ENCODE peak calls at places on chromosomes 6 and 20, in seven cellular contexts. One of them, this sample, is unnamed.

GRCh38 chr6:26264547-26264946 is 100.5 kb upstream of the BTN3A2 start:
- DNase-seq in tibial nerve: no peak
- DNase-seq in osteocyte: no peak
- DNase-seq in fibroblast of lung: no peak
- DNase-seq in choroid plexus epithelial cell: no peak
- DNase-seq in AG10803: no peak
- DNase-seq in GM13977: no peak
- DNase-seq in this sample: no peak

GRCh38 chr6:135962731-135963130 is 111.2 kb downstream of the PDE7B start:
- DNase-seq in tibial nerve: no peak
- DNase-seq in GM13977: no peak
- DNase-seq in osteocyte: no peak
- DNase-seq in fibroblast of lung: peak
- DNase-seq in AG10803: peak
- DNase-seq in choroid plexus epithelial cell: peak
- DNase-seq in this sample: no peak

GRCh38 chr20:61185841-61186601 is 66.0 kb upstream of the CDH4 start:
- DNase-seq in fibroblast of lung: peak
- DNase-seq in osteocyte: peak
- DNase-seq in AG10803: peak
- DNase-seq in tibial nerve: no peak
- DNase-seq in GM13977: no peak
- DNase-seq in choroid plexus epithelial cell: peak
- DNase-seq in this sample: no peak

GRCh38 chr20:9160760-9161159 is 91.9 kb downstream of the PLCB4 start:
- DNase-seq in AG10803: peak
- DNase-seq in GM13977: no peak
- DNase-seq in osteocyte: no peak
- DNase-seq in tibial nerve: no peak
- DNase-seq in choroid plexus epithelial cell: no peak
- DNase-seq in fibroblast of lung: no peak
- DNase-seq in this sample: no peak

GRCh38 chr20:50478162-50479036 is 31.8 kb upstream of the PTPN1 start:
- DNase-seq in GM13977: peak
- DNase-seq in fibroblast of lung: peak
- DNase-seq in AG10803: peak
- DNase-seq in choroid plexus epithelial cell: peak
- DNase-seq in tibial nerve: no peak
- DNase-seq in osteocyte: peak
- DNase-seq in this sample: peak

GRCh38 chr6:13427838-13428527 is 59.4 kb downstream of the GFOD1 start:
- DNase-seq in osteocyte: no peak
- DNase-seq in AG10803: no peak
- DNase-seq in choroid plexus epithelial cell: no peak
- DNase-seq in tibial nerve: no peak
- DNase-seq in fibroblast of lung: no peak
- DNase-seq in GM13977: peak
- DNase-seq in this sample: peak

GRCh38 chr6:40725390-40725789 is 138.2 kb upstream of the LRFN2 start:
- DNase-seq in osteocyte: no peak
- DNase-seq in choroid plexus epithelial cell: no peak
- DNase-seq in AG10803: no peak
- DNase-seq in fibroblast of lung: no peak
- DNase-seq in tibial nerve: no peak
- DNase-seq in GM13977: no peak
- DNase-seq in this sample: no peak

GRCh38 chr20:56750430-56750829 is 121.3 kb downstream of the TFAP2C start:
- DNase-seq in choroid plexus epithelial cell: peak
- DNase-seq in osteocyte: no peak
- DNase-seq in AG10803: no peak
- DNase-seq in fibroblast of lung: no peak
- DNase-seq in tibial nerve: no peak
- DNase-seq in GM13977: no peak
- DNase-seq in this sample: no peak

GRCh38 chr6:46500382-46500781 is 9.1 kb upstream of the RCAN2 start:
- DNase-seq in tibial nerve: no peak
- DNase-seq in AG10803: no peak
- DNase-seq in fibroblast of lung: no peak
- DNase-seq in GM13977: no peak
- DNase-seq in osteocyte: no peak
- DNase-seq in choroid plexus epithelial cell: no peak
- DNase-seq in this sample: no peak

GRCh38 chr6:137762168-137763090 is 104.6 kb upstream of the TNFAIP3 start:
- DNase-seq in osteocyte: no peak
- DNase-seq in tibial nerve: no peak
- DNase-seq in choroid plexus epithelial cell: no peak
- DNase-seq in fibroblast of lung: no peak
- DNase-seq in AG10803: no peak
- DNase-seq in GM13977: no peak
- DNase-seq in this sample: no peak

DNA sequence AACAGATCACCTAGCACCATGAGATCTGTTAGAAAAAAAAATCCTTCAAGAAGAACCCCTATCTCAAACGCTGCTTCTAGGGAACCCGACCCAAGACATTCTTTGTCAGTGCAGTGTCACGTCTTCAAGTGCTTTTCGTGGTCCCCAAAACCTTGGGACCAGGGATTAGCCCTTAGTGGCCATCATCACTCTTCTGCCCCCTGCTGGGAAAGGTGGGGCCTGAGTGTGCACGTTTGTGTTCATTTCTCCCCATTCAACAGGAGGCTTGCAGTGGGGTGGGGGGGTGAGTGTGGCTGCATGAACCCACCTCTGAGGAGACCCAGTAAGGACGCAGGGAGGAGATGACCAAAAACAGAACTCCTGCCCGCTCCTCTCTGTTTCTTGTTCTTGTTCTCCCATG is 218.2 kb upstream of the RNF24 start:
- DNase-seq in choroid plexus epithelial cell: no peak
- DNase-seq in GM13977: no peak
- DNase-seq in AG10803: no peak
- DNase-seq in tibial nerve: no peak
- DNase-seq in osteocyte: no peak
- DNase-seq in fibroblast of lung: no peak
- DNase-seq in this sample: no peak
- TF ChIP-seq CTCF in choroid plexus epithelial cell: peak
- TF ChIP-seq CTCF in GM13977: peak
- TF ChIP-seq CTCF in AG10803: peak
- TF ChIP-seq CTCF in tibial nerve: no peak
- TF ChIP-seq CTCF in osteocyte: no peak
- TF ChIP-seq CTCF in fibroblast of lung: peak
- TF ChIP-seq CTCF in this sample: no peak

DNA sequence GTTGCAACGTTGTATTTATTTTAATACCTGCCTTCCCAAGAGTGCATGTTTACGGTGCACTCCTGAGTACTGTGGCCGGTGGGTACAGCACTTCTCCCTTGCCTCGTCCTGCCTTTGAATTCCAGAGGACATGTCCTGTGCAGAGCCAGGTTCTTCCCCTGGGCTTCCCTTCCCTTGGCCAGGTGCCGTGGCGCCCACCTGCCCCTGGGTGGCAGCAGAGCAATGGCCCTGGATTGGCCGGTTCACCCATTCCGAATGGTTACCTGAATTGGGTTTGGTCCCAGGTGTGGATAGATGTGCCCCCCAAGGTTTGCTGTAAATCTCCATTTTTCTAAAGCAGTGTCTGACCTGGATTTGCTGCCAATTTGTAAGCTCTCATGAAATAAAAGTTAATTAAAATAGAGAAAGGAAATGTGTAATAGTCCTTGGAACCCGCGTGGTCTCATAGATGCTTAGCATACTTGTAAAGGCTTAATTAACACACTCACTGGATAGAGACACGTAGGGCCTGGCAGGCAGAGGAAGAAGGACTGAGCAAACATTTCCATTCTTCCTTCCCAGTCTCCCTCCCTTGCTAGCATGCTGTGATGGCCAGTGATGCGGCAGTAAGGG is 40.6 kb downstream of the DTD1 start:
- DNase-seq in fibroblast of lung: no peak
- DNase-seq in tibial nerve: no peak
- DNase-seq in choroid plexus epithelial cell: no peak
- DNase-seq in AG10803: no peak
- DNase-seq in GM13977: no peak
- DNase-seq in osteocyte: no peak
- DNase-seq in this sample: no peak
- TF ChIP-seq CTCF in fibroblast of lung: peak
- TF ChIP-seq CTCF in tibial nerve: peak
- TF ChIP-seq CTCF in choroid plexus epithelial cell: peak
- TF ChIP-seq CTCF in AG10803: peak
- TF ChIP-seq CTCF in GM13977: peak
- TF ChIP-seq CTCF in osteocyte: peak
- TF ChIP-seq CTCF in this sample: peak

GRCh38 chr20:434221-434620 is 26.1 kb downstream of the RBCK1 start:
- DNase-seq in GM13977: no peak
- DNase-seq in osteocyte: no peak
- DNase-seq in AG10803: no peak
- DNase-seq in choroid plexus epithelial cell: no peak
- DNase-seq in tibial nerve: no peak
- DNase-seq in fibroblast of lung: no peak
- DNase-seq in this sample: no peak

GRCh38 chr20:431012-431904 is 23.2 kb downstream of the RBCK1 start:
- DNase-seq in tibial nerve: no peak
- DNase-seq in fibroblast of lung: peak
- DNase-seq in choroid plexus epithelial cell: peak
- DNase-seq in osteocyte: no peak
- DNase-seq in AG10803: peak
- DNase-seq in GM13977: peak
- DNase-seq in this sample: peak

GRCh38 chr20:433300-433975 is 25.3 kb downstream of the RBCK1 start:
- DNase-seq in fibroblast of lung: no peak
- DNase-seq in choroid plexus epithelial cell: peak
- DNase-seq in osteocyte: no peak
- DNase-seq in GM13977: peak
- DNase-seq in AG10803: no peak
- DNase-seq in tibial nerve: no peak
- DNase-seq in this sample: peak

GRCh38 chr20:432208-432607 is 24.1 kb downstream of the RBCK1 start:
- DNase-seq in osteocyte: no peak
- DNase-seq in choroid plexus epithelial cell: no peak
- DNase-seq in tibial nerve: no peak
- DNase-seq in GM13977: no peak
- DNase-seq in AG10803: no peak
- DNase-seq in fibroblast of lung: no peak
- DNase-seq in this sample: no peak

DNA sequence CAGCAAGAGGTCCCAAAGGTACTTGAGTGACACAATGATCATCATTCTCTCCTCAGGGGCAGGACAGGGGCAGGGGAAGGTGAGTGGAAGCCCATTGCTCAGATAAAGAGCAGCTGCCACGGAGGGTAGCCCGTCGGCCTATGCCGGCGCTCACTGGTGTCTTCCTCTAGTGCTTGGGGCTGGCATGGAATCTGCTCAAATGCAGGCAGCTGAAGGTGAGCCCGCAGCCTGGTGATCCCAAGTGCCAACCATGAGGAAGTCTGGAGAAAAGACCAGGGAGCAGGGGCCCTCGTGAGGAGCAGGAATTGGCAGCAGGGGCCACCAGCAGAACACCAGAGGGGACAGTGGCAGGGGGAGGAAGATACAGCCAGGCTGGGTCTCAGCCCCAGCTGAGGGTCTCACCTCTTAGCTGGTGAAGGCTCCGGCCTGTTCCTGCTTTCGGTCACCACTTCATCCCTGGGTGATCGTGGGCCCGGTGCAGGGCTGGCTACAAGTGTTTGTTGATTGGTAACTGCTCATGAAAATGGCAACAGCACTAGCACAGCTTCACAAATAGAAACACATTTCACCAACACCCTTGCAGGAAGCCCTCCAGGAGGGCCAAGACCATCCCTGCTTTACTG is 24.7 kb downstream of the RBCK1 start:
- DNase-seq in osteocyte: no peak
- DNase-seq in GM13977: no peak
- DNase-seq in fibroblast of lung: no peak
- DNase-seq in choroid plexus epithelial cell: no peak
- DNase-seq in AG10803: no peak
- DNase-seq in tibial nerve: no peak
- DNase-seq in this sample: no peak
- TF ChIP-seq CTCF in osteocyte: no peak
- TF ChIP-seq CTCF in GM13977: no peak
- TF ChIP-seq CTCF in fibroblast of lung: no peak
- TF ChIP-seq CTCF in choroid plexus epithelial cell: no peak
- TF ChIP-seq CTCF in AG10803: no peak
- TF ChIP-seq CTCF in tibial nerve: no peak
- TF ChIP-seq CTCF in this sample: no peak

DNA sequence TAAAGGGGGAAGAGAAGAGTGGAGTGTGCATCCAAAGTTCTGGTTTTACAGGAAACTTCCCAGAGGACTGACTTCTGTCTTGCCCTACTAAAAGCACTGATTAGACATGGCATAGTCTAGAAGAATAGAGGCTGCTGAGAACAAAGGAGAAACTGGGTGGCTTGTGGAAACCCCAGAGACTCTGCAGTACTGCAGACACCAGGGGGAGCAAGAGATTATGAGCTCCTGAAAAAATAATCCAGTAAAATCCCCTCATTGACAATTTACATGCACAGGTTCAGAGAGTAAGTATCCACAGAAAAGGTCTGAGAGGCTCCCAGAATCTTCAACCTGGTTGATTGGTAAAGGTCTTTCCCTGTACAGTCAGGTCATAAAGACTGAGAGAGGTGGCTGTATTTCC is 48.7 kb upstream of the CLVS2 start:
- DNase-seq in fibroblast of lung: no peak
- DNase-seq in choroid plexus epithelial cell: peak
- DNase-seq in tibial nerve: no peak
- DNase-seq in AG10803: no peak
- DNase-seq in osteocyte: no peak
- DNase-seq in GM13977: peak
- DNase-seq in this sample: no peak
- TF ChIP-seq CTCF in fibroblast of lung: no peak
- TF ChIP-seq CTCF in choroid plexus epithelial cell: peak
- TF ChIP-seq CTCF in tibial nerve: no peak
- TF ChIP-seq CTCF in AG10803: no peak
- TF ChIP-seq CTCF in osteocyte: peak
- TF ChIP-seq CTCF in GM13977: no peak
- TF ChIP-seq CTCF in this sample: peak

This sample was measured in GM20000.